ENCODE peak calls at places on chromosomes 3 and 15, in six cellular contexts. B is Panc1, D is transverse colon, X is HCT116, S is stomach, K is breast epithelium. N is an unnamed sample.

GRCh38 chr3:11774296-11774877 is 72.3 kb downstream of the TAMM41 start:
- DNase-seq in B (no peak), D (peak; percentile 45), X (peak; percentile 45), S (peak; percentile 54), K (peak; percentile 58), N (no peak)

GRCh38 chr15:39684215-39684614 is 98.4 kb downstream of the FSIP1 start:
- DNase-seq in B (no peak), D (no peak), X (no peak), S (no peak), K (no peak), N (no peak)

GRCh38 chr3:133999891-134000685 is 29.6 kb downstream of the SLCO2A1 start:
- DNase-seq in B (no peak), D (no peak), X (no peak), S (no peak), K (no peak), N (no peak)

GRCh38 chr3:159787794-159788205 is 200.8 kb upstream of the IL12A start:
- DNase-seq in B (no peak), D (peak; percentile 66), X (no peak), S (no peak), K (no peak), N (no peak)

GRCh38 chr3:157065201-157065600 is 94.7 kb downstream of the CCNL1 start:
- DNase-seq in B (no peak), D (no peak), X (no peak), S (no peak), K (no peak), N (peak; percentile 37)

GRCh38 chr3:16290007-16290826 is 25.2 kb downstream of the OXNAD1 start:
- DNase-seq in B (peak; percentile 20), D (peak; percentile 46), X (peak; percentile 24), S (peak; percentile 33), K (no peak), N (no peak)

GRCh38 chr15:99507016-99507731 is 58.6 kb upstream of the MEF2A start:
- DNase-seq in B (no peak), D (no peak), X (no peak), S (no peak), K (peak; percentile 42), N (peak; percentile 70)

GRCh38 chr3:4406746-4407568 is 60.1 kb downstream of the SUMF1 start:
- DNase-seq in B (no peak), D (no peak), X (no peak), S (no peak), K (no peak), N (no peak)

GRCh38 chr3:160837394-160837975 is 81.5 kb downstream of the PPM1L start:
- DNase-seq in B (no peak), D (peak; percentile 31), X (no peak), S (no peak), K (no peak), N (no peak)

GRCh38 chr3:97705739-97706138 is 58.8 kb upstream of the ARL6 start:
- DNase-seq in B (no peak), D (no peak), X (no peak), S (no peak), K (no peak), N (no peak)

GRCh38 chr3:138474163-138474562 is 39.7 kb downstream of the ESYT3 start:
- DNase-seq in B (no peak), D (no peak), X (no peak), S (no peak), K (no peak), N (no peak)

DNA sequence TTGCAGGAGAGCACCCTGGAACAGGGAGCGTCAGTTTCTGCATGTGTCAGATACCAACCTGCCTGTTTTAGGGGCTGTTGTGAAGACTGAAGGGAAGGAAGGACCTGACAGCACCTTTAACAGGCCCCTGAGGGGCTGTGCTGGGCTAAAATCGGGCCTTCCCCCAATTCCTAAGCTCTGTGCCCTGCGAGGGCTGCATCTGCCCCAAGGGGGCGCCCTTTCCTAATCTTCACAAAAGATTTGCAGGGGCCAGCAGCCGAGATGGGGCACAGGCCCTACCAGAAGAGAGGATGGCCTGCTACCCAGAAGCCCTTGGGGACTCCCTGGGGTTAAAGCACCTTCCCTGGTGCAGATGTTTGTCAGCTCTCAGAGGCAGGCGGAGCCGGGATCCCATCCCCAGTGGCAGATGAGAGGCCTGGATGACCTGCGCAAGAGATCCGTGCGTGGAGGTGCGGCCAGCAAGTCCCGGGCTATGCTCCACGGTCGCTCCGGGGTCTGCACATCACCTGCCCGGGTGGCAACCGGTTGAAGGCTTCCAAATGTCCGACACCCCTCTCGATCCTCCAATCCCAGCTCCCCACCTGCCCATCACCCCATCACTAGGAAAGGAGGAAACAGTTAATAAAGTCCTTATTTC is 53.6 kb downstream of the RHCG start:
- DNase-seq in B (peak; percentile 5), D (peak; percentile 48), X (peak; percentile 44), S (peak; percentile 31), K (no peak), N (no peak)
- TF ChIP-seq CTCF in B (peak; percentile 92), D (peak; percentile 45), X (peak; percentile 96), S (no peak), K (peak; percentile 29), N (no peak)

GRCh38 chr15:87633471-87633870 is 623.1 kb downstream of the NTRK3 start:
- DNase-seq in B (no peak), D (no peak), X (no peak), S (no peak), K (no peak), N (no peak)

GRCh38 chr15:87631093-87631492 is 625.4 kb downstream of the NTRK3 start:
- DNase-seq in B (no peak), D (no peak), X (no peak), S (no peak), K (no peak), N (no peak)

GRCh38 chr15:87632364-87632763 is 624.2 kb downstream of the NTRK3 start:
- DNase-seq in B (no peak), D (no peak), X (no peak), S (no peak), K (no peak), N (no peak)

GRCh38 chr15:87634361-87634760 is 622.2 kb downstream of the NTRK3 start:
- DNase-seq in B (no peak), D (no peak), X (no peak), S (no peak), K (no peak), N (no peak)

DNA sequence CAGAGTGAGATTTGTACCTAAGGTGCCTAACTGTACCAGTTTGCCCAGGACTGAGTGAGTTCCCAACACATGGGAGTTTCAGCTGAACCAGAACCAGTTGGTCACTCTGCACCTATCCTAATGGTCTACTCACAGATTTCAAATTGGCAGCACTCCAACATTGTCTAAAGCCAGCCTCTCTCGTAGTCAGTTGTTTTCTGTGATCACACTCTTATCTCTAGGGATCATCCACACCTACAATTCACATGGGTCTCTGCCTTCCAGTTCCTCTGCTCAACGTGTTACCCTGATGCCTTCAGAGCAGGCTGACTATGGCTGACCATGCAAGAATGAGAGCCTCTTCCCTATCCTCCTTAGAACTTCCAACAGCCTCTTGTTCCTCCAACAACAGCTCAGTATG is 624.8 kb downstream of the NTRK3 start:
- DNase-seq in B (no peak), D (no peak), X (no peak), S (no peak), K (no peak), N (no peak)
- TF ChIP-seq POLR2AphosphoS5 in B (no peak), D (no peak), X (no peak), S (no peak), K (no peak), N (no peak)

GRCh38 chr15:64816452-64816851 is 9.0 kb downstream of the PIF1 start:
- DNase-seq in B (no peak), D (no peak), X (no peak), S (no peak), K (no peak), N (no peak)
- H3K36me3 ChIP-seq in B (no peaks in the 10 kb centered on the region), D (no peaks in the 10 kb centered on the region), X (peaks cover 3% of the 10 kb centered on the region), S (peaks cover 23% of the 10 kb centered on the region), K (no peaks in the 10 kb centered on the region), N (no peaks in the 10 kb centered on the region)

DNA sequence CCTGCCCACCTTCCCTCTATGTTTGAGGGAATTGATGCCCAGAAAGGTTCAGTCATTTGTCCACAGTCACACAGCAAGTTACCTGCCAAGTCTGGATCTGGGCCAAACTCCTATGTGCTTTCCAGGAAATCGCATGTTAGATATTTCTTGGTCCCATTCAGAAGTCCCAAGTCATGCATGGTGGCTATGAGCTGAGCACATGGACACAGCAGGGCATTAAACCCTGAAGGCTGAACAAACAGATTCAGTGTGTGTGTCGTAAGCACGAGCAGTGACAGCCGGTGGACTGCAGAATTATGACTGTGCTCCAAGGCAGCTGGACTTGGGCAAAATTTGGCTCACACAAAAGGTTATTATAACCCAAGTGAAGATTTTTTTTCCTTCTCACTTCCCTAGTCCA is 11.4 kb upstream of the SLC6A6 start:
- DNase-seq in B (no peak), D (no peak), X (no peak), S (no peak), K (no peak), N (no peak)
- TF ChIP-seq CTCF in B (no peak), D (no peak), X (no peak), S (no peak), K (no peak), N (no peak)

GRCh38 chr15:55196011-55196410 is 730 bp downstream of the RSL24D1 start:
- DNase-seq in B (no peak), D (no peak), X (no peak), S (no peak), K (no peak), N (no peak)

GRCh38 chr15:55197719-55198118 is 978 bp upstream of the RSL24D1 start:
- DNase-seq in B (no peak), D (no peak), X (no peak), S (no peak), K (no peak), N (no peak)

GRCh38 chr15:55196458-55197361 is at the start of gene RSL24D1:
- DNase-seq in B (peak; percentile 98), D (peak; percentile 97), X (peak; percentile 97), S (peak; percentile 97), K (peak; percentile 95), N (peak; percentile 99)

GRCh38 chr15:55197362-55197705 is 593 bp upstream of the RSL24D1 start:
- DNase-seq in B (no peak), D (no peak), X (no peak), S (no peak), K (no peak), N (no peak)

GRCh38 chr15:55198706-55199105 is 2.0 kb upstream of the RSL24D1 start:
- DNase-seq in B (no peak), D (no peak), X (no peak), S (no peak), K (no peak), N (no peak)
- TF ChIP-seq POLR2AphosphoS5 in B (no peak), D (no peak), X (no peak), S (no peak), K (no peak), N (no peak)

N was measured in spleen.